ENCODE peak calls at places on chromosomes 5 and 9, in five cellular contexts. One of them, this sample, is unnamed.

GRCh38 chr9:109574061-109574882 is 76.2 kb upstream of the PTPN3 start:
- DNase-seq in mesothelial cell of epicardium: no peak
- DNase-seq in HFF-Myc: peak; percentile 32
- DNase-seq in breast epithelium: no peak
- DNase-seq in heart right ventricle: peak; percentile 48
- DNase-seq in this sample: no peak

GRCh38 chr9:129936222-129936621 is 101.0 kb downstream of the USP20 start:
- DNase-seq in mesothelial cell of epicardium: no peak
- DNase-seq in heart right ventricle: no peak
- DNase-seq in HFF-Myc: no peak
- DNase-seq in breast epithelium: no peak
- DNase-seq in this sample: no peak

GRCh38 chr5:179265529-179266290 is 79.6 kb downstream of the ADAMTS2 start:
- DNase-seq in mesothelial cell of epicardium: peak; percentile 49
- DNase-seq in HFF-Myc: peak; percentile 72
- DNase-seq in heart right ventricle: peak; percentile 87
- DNase-seq in breast epithelium: peak; percentile 72
- DNase-seq in this sample: peak; percentile 86

GRCh38 chr9:85515021-85515420 is 226.7 kb downstream of the AGTPBP1 start:
- DNase-seq in heart right ventricle: no peak
- DNase-seq in breast epithelium: no peak
- DNase-seq in HFF-Myc: no peak
- DNase-seq in mesothelial cell of epicardium: no peak
- DNase-seq in this sample: no peak

GRCh38 chr9:126393876-126394275 is 67.2 kb downstream of the MVB12B start:
- DNase-seq in heart right ventricle: no peak
- DNase-seq in HFF-Myc: no peak
- DNase-seq in breast epithelium: no peak
- DNase-seq in mesothelial cell of epicardium: no peak
- DNase-seq in this sample: no peak

GRCh38 chr9:130696139-130696650 is 2.6 kb downstream of the EXOSC2 start:
- DNase-seq in breast epithelium: no peak
- DNase-seq in heart right ventricle: no peak
- DNase-seq in HFF-Myc: no peak
- DNase-seq in mesothelial cell of epicardium: no peak
- DNase-seq in this sample: no peak

GRCh38 chr5:115855959-115856358 is 14.2 kb downstream of the AP3S1 start:
- DNase-seq in breast epithelium: no peak
- DNase-seq in heart right ventricle: no peak
- DNase-seq in mesothelial cell of epicardium: no peak
- DNase-seq in HFF-Myc: no peak
- DNase-seq in this sample: no peak

GRCh38 chr9:117706421-117707150 is 2.4 kb downstream of the TLR4 start:
- DNase-seq in mesothelial cell of epicardium: no peak
- DNase-seq in breast epithelium: no peak
- DNase-seq in HFF-Myc: no peak
- DNase-seq in heart right ventricle: no peak
- DNase-seq in this sample: no peak

GRCh38 chr5:36686881-36687280 is 80.5 kb downstream of the SLC1A3 start:
- DNase-seq in mesothelial cell of epicardium: no peak
- DNase-seq in HFF-Myc: no peak
- DNase-seq in heart right ventricle: no peak
- DNase-seq in breast epithelium: no peak
- DNase-seq in this sample: no peak

GRCh38 chr5:178232124-178232919 is at the start of gene PHYKPL:
- DNase-seq in HFF-Myc: no peak
- DNase-seq in heart right ventricle: peak; percentile 59
- DNase-seq in breast epithelium: peak; percentile 74
- DNase-seq in mesothelial cell of epicardium: peak; percentile 54
- DNase-seq in this sample: peak; percentile 91

GRCh38 chr5:90519081-90519480 is 10.3 kb downstream of the LYSMD3 start:
- DNase-seq in heart right ventricle: no peak
- DNase-seq in mesothelial cell of epicardium: no peak
- DNase-seq in breast epithelium: no peak
- DNase-seq in HFF-Myc: no peak
- DNase-seq in this sample: no peak

GRCh38 chr9:14351206-14351605 is 37.3 kb upstream of the NFIB start:
- DNase-seq in heart right ventricle: peak; percentile 30
- DNase-seq in breast epithelium: no peak
- DNase-seq in HFF-Myc: no peak
- DNase-seq in mesothelial cell of epicardium: no peak
- DNase-seq in this sample: no peak

GRCh38 chr9:68951879-68952659 is 61.8 kb downstream of the PRKACG start:
- DNase-seq in HFF-Myc: no peak
- DNase-seq in breast epithelium: no peak
- DNase-seq in mesothelial cell of epicardium: no peak
- DNase-seq in heart right ventricle: no peak
- DNase-seq in this sample: no peak

GRCh38 chr9:128168731-128169308 is 8.8 kb downstream of the BBLN start:
- DNase-seq in mesothelial cell of epicardium: no peak
- DNase-seq in HFF-Myc: no peak
- DNase-seq in breast epithelium: no peak
- DNase-seq in heart right ventricle: no peak
- DNase-seq in this sample: no peak

GRCh38 chr9:78685471-78685870 is 388.5 kb downstream of the PSAT1 start:
- DNase-seq in HFF-Myc: no peak
- DNase-seq in breast epithelium: no peak
- DNase-seq in mesothelial cell of epicardium: no peak
- DNase-seq in heart right ventricle: no peak
- DNase-seq in this sample: no peak

GRCh38 chr5:171837522-171837921 is 51.9 kb downstream of the SMIM23 start:
- DNase-seq in mesothelial cell of epicardium: no peak
- DNase-seq in heart right ventricle: no peak
- DNase-seq in breast epithelium: no peak
- DNase-seq in HFF-Myc: no peak
- DNase-seq in this sample: no peak

GRCh38 chr5:172642511-172642910 is 1.4 kb downstream of the NEURL1B start:
- DNase-seq in heart right ventricle: no peak
- DNase-seq in breast epithelium: no peak
- DNase-seq in HFF-Myc: no peak
- DNase-seq in mesothelial cell of epicardium: no peak
- DNase-seq in this sample: no peak

GRCh38 chr9:135711411-135711810 is 9.4 kb downstream of the KCNT1 start:
- DNase-seq in mesothelial cell of epicardium: no peak
- DNase-seq in HFF-Myc: no peak
- DNase-seq in heart right ventricle: no peak
- DNase-seq in breast epithelium: no peak
- DNase-seq in this sample: no peak

GRCh38 chr5:148729182-148729581 is 74.9 kb upstream of the HTR4 start:
- DNase-seq in HFF-Myc: no peak
- DNase-seq in heart right ventricle: no peak
- DNase-seq in mesothelial cell of epicardium: no peak
- DNase-seq in breast epithelium: no peak
- DNase-seq in this sample: no peak
- TF ChIP-seq CTCF in HFF-Myc: peak; percentile 14
- TF ChIP-seq CTCF in heart right ventricle: peak; percentile 11
- TF ChIP-seq CTCF in mesothelial cell of epicardium: peak; percentile 24
- TF ChIP-seq CTCF in breast epithelium: no peak
- TF ChIP-seq CTCF in this sample: peak; percentile 23

GRCh38 chr5:153711755-153712154 is 221.3 kb downstream of the GRIA1 start:
- DNase-seq in mesothelial cell of epicardium: no peak
- DNase-seq in HFF-Myc: no peak
- DNase-seq in heart right ventricle: no peak
- DNase-seq in breast epithelium: no peak
- DNase-seq in this sample: no peak
- TF ChIP-seq CTCF in mesothelial cell of epicardium: no peak
- TF ChIP-seq CTCF in HFF-Myc: no peak
- TF ChIP-seq CTCF in heart right ventricle: peak; percentile 32
- TF ChIP-seq CTCF in breast epithelium: no peak
- TF ChIP-seq CTCF in this sample: peak; percentile 26

GRCh38 chr5:82884821-82885471 is 192.2 kb downstream of the TMEM167A start:
- DNase-seq in heart right ventricle: no peak
- DNase-seq in mesothelial cell of epicardium: no peak
- DNase-seq in breast epithelium: no peak
- DNase-seq in HFF-Myc: no peak
- DNase-seq in this sample: no peak

GRCh38 chr5:82882316-82882715 is 194.9 kb downstream of the TMEM167A start:
- DNase-seq in heart right ventricle: no peak
- DNase-seq in breast epithelium: no peak
- DNase-seq in mesothelial cell of epicardium: no peak
- DNase-seq in HFF-Myc: no peak
- DNase-seq in this sample: no peak

GRCh38 chr5:82886911-82887310 is 190.3 kb downstream of the TMEM167A start:
- DNase-seq in breast epithelium: no peak
- DNase-seq in heart right ventricle: no peak
- DNase-seq in mesothelial cell of epicardium: no peak
- DNase-seq in HFF-Myc: no peak
- DNase-seq in this sample: no peak

GRCh38 chr5:82881571-82882200 is 195.5 kb downstream of the TMEM167A start:
- DNase-seq in heart right ventricle: no peak
- DNase-seq in mesothelial cell of epicardium: no peak
- DNase-seq in HFF-Myc: no peak
- DNase-seq in breast epithelium: no peak
- DNase-seq in this sample: no peak

GRCh38 chr5:82885657-82886389 is 191.4 kb downstream of the TMEM167A start:
- DNase-seq in breast epithelium: no peak
- DNase-seq in mesothelial cell of epicardium: no peak
- DNase-seq in HFF-Myc: no peak
- DNase-seq in heart right ventricle: no peak
- DNase-seq in this sample: no peak
- TF ChIP-seq CTCF in breast epithelium: no peak
- TF ChIP-seq CTCF in mesothelial cell of epicardium: no peak
- TF ChIP-seq CTCF in HFF-Myc: peak; percentile 10
- TF ChIP-seq CTCF in heart right ventricle: no peak
- TF ChIP-seq CTCF in this sample: no peak

DNA sequence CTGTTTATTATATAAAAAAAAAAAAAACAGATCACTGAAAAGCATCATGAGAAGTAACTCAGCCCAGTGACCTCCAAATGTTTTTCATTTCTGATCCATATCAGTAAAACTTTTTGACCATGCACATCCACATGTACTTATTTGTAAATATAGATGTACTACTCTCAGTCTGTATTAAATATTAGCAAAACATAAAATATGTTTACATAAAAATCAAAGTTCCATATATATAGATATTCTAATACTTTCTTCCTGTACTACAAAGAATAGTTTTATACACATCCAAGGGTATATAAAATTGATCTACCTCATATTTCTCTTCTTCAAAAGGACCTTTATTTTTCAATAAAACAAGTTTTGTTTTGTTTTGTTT is 309.1 kb downstream of the RAB3C start:
- DNase-seq in mesothelial cell of epicardium: no peak
- DNase-seq in heart right ventricle: no peak
- DNase-seq in HFF-Myc: no peak
- DNase-seq in breast epithelium: no peak
- DNase-seq in this sample: no peak
- TF ChIP-seq CTCF in mesothelial cell of epicardium: no peak
- TF ChIP-seq CTCF in heart right ventricle: no peak
- TF ChIP-seq CTCF in HFF-Myc: no peak
- TF ChIP-seq CTCF in breast epithelium: no peak
- TF ChIP-seq CTCF in this sample: no peak

GRCh38 chr5:6831678-6832077 is 118.4 kb downstream of the TENT4A start:
- DNase-seq in breast epithelium: no peak
- DNase-seq in heart right ventricle: no peak
- DNase-seq in HFF-Myc: no peak
- DNase-seq in mesothelial cell of epicardium: no peak
- DNase-seq in this sample: peak; percentile 57
- TF ChIP-seq CTCF in breast epithelium: no peak
- TF ChIP-seq CTCF in heart right ventricle: no peak
- TF ChIP-seq CTCF in HFF-Myc: no peak
- TF ChIP-seq CTCF in mesothelial cell of epicardium: no peak
- TF ChIP-seq CTCF in this sample: no peak

DNA sequence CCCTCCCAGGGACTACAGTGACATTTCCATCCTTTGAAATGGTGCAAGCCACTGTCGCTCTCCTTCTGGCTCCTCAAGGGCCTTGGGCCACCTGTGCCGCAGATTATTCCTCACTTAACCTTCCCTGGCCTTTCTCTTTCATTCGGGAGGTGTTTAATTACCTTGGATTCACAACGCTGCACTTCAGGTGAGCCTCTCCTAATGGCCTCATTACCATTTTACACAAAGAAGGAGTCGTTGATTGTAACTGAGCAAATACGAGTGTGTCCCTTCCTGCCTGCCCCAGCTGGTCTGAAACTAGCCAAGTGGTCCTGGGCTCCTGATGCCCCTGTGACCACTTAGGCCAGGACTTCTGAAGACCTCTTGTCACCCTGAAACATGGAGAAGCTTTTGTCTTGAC is 205.1 kb downstream of the CRB2 start:
- DNase-seq in mesothelial cell of epicardium: no peak
- DNase-seq in HFF-Myc: no peak
- DNase-seq in heart right ventricle: no peak
- DNase-seq in breast epithelium: no peak
- DNase-seq in this sample: no peak
- TF ChIP-seq CTCF in mesothelial cell of epicardium: no peak
- TF ChIP-seq CTCF in HFF-Myc: no peak
- TF ChIP-seq CTCF in heart right ventricle: no peak
- TF ChIP-seq CTCF in breast epithelium: no peak
- TF ChIP-seq CTCF in this sample: no peak

DNA sequence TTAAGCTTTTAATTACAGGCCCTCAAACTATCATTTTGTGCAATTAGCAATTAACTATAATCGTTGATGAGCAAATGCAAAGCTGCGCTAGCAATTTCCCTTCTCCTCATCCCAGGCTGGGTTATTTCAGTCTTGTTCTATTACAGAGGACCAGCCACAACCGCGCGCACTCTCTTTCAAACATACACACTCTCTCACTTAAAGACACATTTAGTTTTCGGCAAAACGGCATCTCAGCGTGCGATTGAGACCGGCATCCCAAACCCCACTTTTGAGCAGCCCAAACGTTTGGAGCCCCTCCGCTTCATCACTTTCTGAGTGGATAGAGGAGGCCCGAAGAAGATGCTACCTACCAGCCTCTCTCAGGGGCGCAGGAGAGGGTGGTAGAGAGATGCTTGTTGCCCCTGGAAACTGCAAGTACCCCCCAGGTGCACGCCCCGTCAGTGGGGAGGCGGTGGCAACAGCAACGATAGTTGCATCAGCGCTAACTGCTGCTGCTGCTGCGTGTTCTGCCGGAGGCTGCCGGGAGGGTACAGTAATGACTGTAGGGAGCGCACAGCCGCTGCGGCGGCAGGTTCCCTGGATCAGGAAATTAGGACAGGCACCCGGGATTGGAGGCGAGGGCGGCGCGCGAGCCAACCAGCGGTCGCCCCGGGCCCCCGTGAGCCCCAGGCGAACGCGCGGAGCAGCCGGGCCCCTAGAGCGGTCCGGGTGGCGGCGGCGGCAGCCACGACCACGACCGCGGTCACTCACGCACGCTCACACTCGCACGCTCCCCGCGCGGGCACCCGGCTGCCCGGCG is 510 bp upstream of the VLDLR start:
- DNase-seq in HFF-Myc: peak; percentile 12
- DNase-seq in mesothelial cell of epicardium: peak; percentile 61
- DNase-seq in breast epithelium: peak; percentile 73
- DNase-seq in heart right ventricle: peak; percentile 77
- DNase-seq in this sample: peak; percentile 91
- TF ChIP-seq CTCF in HFF-Myc: no peak
- TF ChIP-seq CTCF in mesothelial cell of epicardium: no peak
- TF ChIP-seq CTCF in breast epithelium: no peak
- TF ChIP-seq CTCF in heart right ventricle: no peak
- TF ChIP-seq CTCF in this sample: no peak

This sample was measured in osteocyte.